ENCODE peak calls at places on chromosomes 12 and 14, in seven cellular contexts. D is transverse colon, F is spleen, G is HCT116, U is vagina, H is prostate gland, Q is GM23338. I is an unnamed sample.

GRCh38 chr14:65810326-65810725 is 397.8 kb downstream of the FUT8 start:
- DNase-seq in D (no peak), F (no peak), G (no peak), U (no peak), H (no peak), Q (no peak), I (no peak)

GRCh38 chr12:132168311-132169031 is 24.2 kb downstream of the NOC4L start:
- DNase-seq in D (no peak), F (peak; percentile 59), G (no peak), U (no peak), H (no peak), Q (no peak), I (no peak)

GRCh38 chr12:85725991-85726390 is 110.2 kb downstream of the RASSF9 start:
- DNase-seq in D (no peak), F (no peak), G (no peak), U (no peak), H (no peak), Q (no peak), I (no peak)

GRCh38 chr12:32070370-32070769 is 36.3 kb upstream of the BICD1 start:
- DNase-seq in D (no peak), F (no peak), G (no peak), U (no peak), H (no peak), Q (no peak), I (no peak)

GRCh38 chr14:99579077-99579836 is 24.8 kb downstream of the CCDC85C start:
- DNase-seq in D (peak; percentile 86), F (no peak), G (no peak), U (no peak), H (peak; percentile 94), Q (no peak), I (peak; percentile 92)

GRCh38 chr12:116406529-116406928 is 129.0 kb upstream of the MED13L start:
- DNase-seq in D (peak; percentile 69), F (peak; percentile 77), G (peak; percentile 83), U (peak; percentile 95), H (peak; percentile 94), Q (peak; percentile 65), I (peak; percentile 48)

GRCh38 chr14:60724080-60724618 is at the start of gene SIX4:
- DNase-seq in D (peak; percentile 53), F (no peak), G (peak; percentile 78), U (no peak), H (peak; percentile 94), Q (peak; percentile 94), I (peak; percentile 78)

GRCh38 chr14:22656945-22657711 is 13.0 kb upstream of the OR6J1 start:
- DNase-seq in D (no peak), F (no peak), G (no peak), U (peak; percentile 52), H (no peak), Q (no peak), I (no peak)

GRCh38 chr14:103476631-103477030 is 46.0 kb downstream of the CKB start:
- DNase-seq in D (no peak), F (no peak), G (no peak), U (no peak), H (no peak), Q (no peak), I (no peak)
- H3K4me3 ChIP-seq in D (no peak overlapping the region), F (no peak overlapping the region), G (no peak overlapping the region), U (no peak overlapping the region), H (no peak overlapping the region), Q (no peak overlapping the region), I (no peak overlapping the region)

GRCh38 chr12:54372113-54372806 is 8.0 kb upstream of the GPR84 start:
- DNase-seq in D (no peak), F (no peak), G (no peak), U (no peak), H (no peak), Q (no peak), I (no peak)

GRCh38 chr12:54368709-54369596 is 4.7 kb upstream of the GPR84 start:
- DNase-seq in D (peak; percentile 93), F (peak; percentile 97), G (peak; percentile 67), U (no peak), H (peak; percentile 79), Q (peak; percentile 91), I (peak; percentile 93)

GRCh38 chr12:54371328-54372112 is 7.2 kb upstream of the GPR84 start:
- DNase-seq in D (no peak), F (no peak), G (no peak), U (no peak), H (no peak), Q (no peak), I (no peak)

GRCh38 chr12:54369597-54370217 is 5.4 kb upstream of the GPR84 start:
- DNase-seq in D (no peak), F (peak; percentile 74), G (no peak), U (no peak), H (no peak), Q (no peak), I (no peak)

DNA sequence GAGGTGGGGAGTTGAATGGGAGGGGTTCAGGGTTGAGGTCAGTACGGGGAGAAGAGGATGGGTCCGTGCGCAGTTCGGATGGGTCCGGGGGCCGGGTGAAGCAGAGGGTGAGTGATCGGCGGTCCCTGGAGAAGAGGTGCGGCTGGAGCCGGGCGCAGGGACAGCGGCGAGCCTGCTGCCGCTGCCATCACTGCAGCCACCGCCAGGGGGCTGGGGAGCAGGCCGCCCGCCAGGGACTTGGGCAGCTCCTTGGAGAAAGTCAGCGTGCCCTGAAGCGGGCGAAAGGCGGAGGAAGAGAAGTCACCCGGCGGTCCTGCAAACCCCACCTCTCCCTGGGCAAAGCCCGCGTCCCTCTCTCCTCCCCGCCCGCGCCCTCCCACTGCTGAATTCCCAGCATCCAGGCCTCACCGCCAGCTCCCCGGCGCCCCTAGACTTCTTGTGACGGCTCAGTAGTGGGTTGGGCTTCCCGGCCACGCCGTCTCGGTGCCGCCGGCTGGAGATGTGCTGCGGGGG is 6.0 kb upstream of the GPR84 start:
- DNase-seq in D (peak; percentile 79), F (peak; percentile 89), G (no peak), U (no peak), H (peak; percentile 62), Q (peak; percentile 93), I (peak; percentile 80)
- H3K27me3 ChIP-seq in D (no peaks in the 10 kb centered on the region), F (no peaks in the 10 kb centered on the region), G (no peaks in the 10 kb centered on the region), U (no peaks in the 10 kb centered on the region), H (no peaks in the 10 kb centered on the region), Q (peaks cover 36% of the 10 kb centered on the region), I (peaks cover 6% of the 10 kb centered on the region)

DNA sequence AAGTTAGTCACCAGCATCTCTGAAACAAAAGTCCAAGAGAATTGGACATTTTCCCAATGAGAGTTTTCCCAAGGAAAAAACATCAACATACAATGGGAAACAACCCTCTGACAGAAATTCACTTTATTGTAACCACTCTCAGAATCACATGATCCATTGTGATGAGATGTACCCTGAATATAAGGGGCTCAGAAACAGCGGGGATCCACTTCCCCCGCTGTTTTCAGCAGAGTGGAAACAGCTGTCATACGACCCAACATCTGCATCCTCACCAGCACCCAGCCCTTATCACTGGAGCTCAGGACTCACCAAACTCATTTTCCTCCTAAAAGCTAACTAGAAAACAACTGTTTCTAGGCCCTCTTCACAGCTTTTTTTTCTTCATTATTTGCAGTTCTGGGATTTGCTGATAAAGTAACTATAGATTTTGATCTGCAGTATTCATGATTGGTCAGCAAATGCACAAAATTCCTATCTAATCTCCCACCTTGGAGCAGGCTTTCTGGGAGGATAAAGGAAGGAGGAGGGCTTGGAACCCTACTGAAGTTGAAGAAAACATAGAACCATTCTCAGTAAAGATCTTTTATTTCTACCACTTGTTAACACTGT is 31.3 kb downstream of the CORO1C start:
- DNase-seq in D (no peak), F (no peak), G (no peak), U (no peak), H (no peak), Q (no peak), I (no peak)
- TF ChIP-seq POLR2AphosphoS5 in D (no peak), F (no peak), G (no peak), U (no peak), H (no peak), Q (no peak), I (no peak)

DNA sequence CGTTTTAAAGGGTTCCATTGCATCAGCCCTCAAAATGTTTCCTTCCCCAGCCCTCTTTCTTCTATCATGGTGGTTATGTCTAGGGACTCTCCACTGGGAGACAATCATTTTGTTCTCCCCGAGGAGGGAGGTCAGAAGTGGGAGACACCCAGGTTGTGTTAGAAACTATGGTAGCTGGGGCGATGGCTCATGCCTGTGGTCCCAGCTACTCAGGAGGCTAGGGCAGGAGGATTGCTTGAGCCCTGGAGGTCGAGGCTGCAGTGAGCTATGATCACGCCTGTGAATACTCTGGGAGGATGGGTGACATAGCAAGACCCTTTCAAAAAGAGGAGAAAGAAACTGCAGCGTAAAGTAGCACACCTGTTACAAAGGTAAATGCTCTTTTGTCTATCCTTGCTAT is 13.0 kb upstream of the LRRC23 start:
- DNase-seq in D (no peak), F (no peak), G (no peak), U (no peak), H (no peak), Q (no peak), I (no peak)
- H3K4me3 ChIP-seq in D (peak overlapping the region; percentile 60), F (peak overlapping the region; percentile 64), G (peak overlapping the region; percentile 13), U (peak overlapping the region; percentile 49), H (peak overlapping the region; percentile 42), Q (peak overlapping the region; percentile 54), I (peak overlapping the region; percentile 47)

GRCh38 chr14:104579507-104579906 is at the start of gene C14orf180:
- DNase-seq in D (peak; percentile 57), F (no peak), G (no peak), U (no peak), H (no peak), Q (no peak), I (peak; percentile 82)

GRCh38 chr14:104581521-104581920 is 2.0 kb downstream of the C14orf180 start:
- DNase-seq in D (no peak), F (no peak), G (no peak), U (no peak), H (no peak), Q (no peak), I (no peak)

GRCh38 chr14:104582649-104583048 is 3.1 kb downstream of the C14orf180 start:
- DNase-seq in D (no peak), F (no peak), G (no peak), U (no peak), H (no peak), Q (no peak), I (peak; percentile 68)

GRCh38 chr14:104582005-104582404 is 2.4 kb downstream of the C14orf180 start:
- DNase-seq in D (no peak), F (no peak), G (no peak), U (no peak), H (no peak), Q (no peak), I (peak; percentile 60)

GRCh38 chr14:104580961-104581360 is 1.4 kb downstream of the C14orf180 start:
- DNase-seq in D (peak; percentile 56), F (no peak), G (no peak), U (no peak), H (no peak), Q (no peak), I (peak; percentile 94)
- H3K27me3 ChIP-seq in D (peaks cover 2% of the 10 kb centered on the region), F (no peaks in the 10 kb centered on the region), G (no peaks in the 10 kb centered on the region), U (no peaks in the 10 kb centered on the region), H (no peaks in the 10 kb centered on the region), Q (no peaks in the 10 kb centered on the region), I (peaks cover 67% of the 10 kb centered on the region)

GRCh38 chr14:69263364-69263763 is 3.4 kb downstream of the GALNT16 start:
- DNase-seq in D (peak; percentile 18), F (no peak), G (no peak), U (peak; percentile 96), H (no peak), Q (no peak), I (no peak)
- TF ChIP-seq POLR2AphosphoS5 in D (peak; percentile 17), F (no peak), G (no peak), U (peak; percentile 59), H (no peak), Q (no peak), I (no peak)

GRCh38 chr12:57609781-57610552 is 1.3 kb upstream of the ARHGEF25 start:
- DNase-seq in D (no peak), F (no peak), G (no peak), U (no peak), H (no peak), Q (peak; percentile 68), I (no peak)
- H3K4me3 ChIP-seq in D (peak overlapping the region; percentile 65), F (peak overlapping the region; percentile 80), G (no peak overlapping the region), U (peak overlapping the region; percentile 63), H (peak overlapping the region; percentile 74), Q (peak overlapping the region; percentile 86), I (peak overlapping the region; percentile 71)

I was measured in stomach.